ENCODE peak calls at places on chromosome 10, in four cellular contexts. T is uterus, X is A673, I is transverse colon. Q is an unnamed sample.

GRCh38 chr10:113091921-113092320 is 141.9 kb downstream of the TCF7L2 start:
- DNase-seq in I (peak; percentile 42), X (no peak), T (no peak), Q (no peak)

GRCh38 chr10:113576853-113577252 is 24.0 kb downstream of the HABP2 start:
- DNase-seq in T (no peak), X (peak; percentile 39), I (no peak), Q (no peak)

GRCh38 chr10:91576096-91576545 is 56.8 kb downstream of the PPP1R3C start:
- DNase-seq in X (no peak), T (no peak), I (no peak), Q (no peak)

GRCh38 chr10:76052798-76053473 is 621.5 kb downstream of the LRMDA start:
- DNase-seq in X (no peak), I (no peak), T (no peak), Q (no peak)

GRCh38 chr10:36534471-36535002 is 590.9 kb upstream of the ANKRD30A start:
- DNase-seq in T (no peak), X (peak; percentile 36), I (no peak), Q (no peak)

GRCh38 chr10:7471720-7472367 is 61.0 kb upstream of the SFMBT2 start:
- DNase-seq in I (peak; percentile 67), T (no peak), X (no peak), Q (no peak)

GRCh38 chr10:71812016-71812912 is 38.8 kb downstream of the PSAP start:
- DNase-seq in T (peak; percentile 53), I (peak; percentile 78), X (peak; percentile 63), Q (peak; percentile 63)

GRCh38 chr10:118210276-118210675 is 131.8 kb downstream of the FAM204A start:
- DNase-seq in T (no peak), I (no peak), X (no peak), Q (no peak)

GRCh38 chr10:126160571-126160970 is 227.7 kb downstream of the ADAM12 start:
- DNase-seq in T (no peak), X (no peak), I (no peak), Q (no peak)

GRCh38 chr10:76303682-76304316 is 872.4 kb downstream of the LRMDA start:
- DNase-seq in T (peak; percentile 82), I (peak; percentile 63), X (peak; percentile 67), Q (no peak)

GRCh38 chr10:103835121-103836045 is 20.0 kb downstream of the SH3PXD2A start:
- DNase-seq in T (peak; percentile 78), X (no peak), I (peak; percentile 57), Q (no peak)

GRCh38 chr10:75982611-75983369 is 551.4 kb downstream of the LRMDA start:
- DNase-seq in X (no peak), T (peak; percentile 46), I (no peak), Q (no peak)

GRCh38 chr10:44363716-44364115 is 21.2 kb downstream of the CXCL12 start:
- DNase-seq in X (no peak), I (no peak), T (no peak), Q (no peak)

GRCh38 chr10:88110355-88110754 is 246.9 kb downstream of the PTEN start:
- DNase-seq in I (no peak), T (no peak), X (no peak), Q (no peak)

GRCh38 chr10:20406607-20407188 is 490.4 kb downstream of the NEBL start:
- DNase-seq in X (no peak), T (no peak), I (no peak), Q (no peak)

GRCh38 chr10:33178026-33178755 is 156.3 kb downstream of the NRP1 start:
- DNase-seq in I (no peak), T (no peak), X (no peak), Q (no peak)

GRCh38 chr10:68423522-68423921 is 16.4 kb upstream of the RUFY2 start:
- DNase-seq in I (no peak), X (no peak), T (no peak), Q (peak; percentile 24)

GRCh38 chr10:44413416-44413815 is 28.5 kb upstream of the CXCL12 start:
- DNase-seq in T (no peak), X (no peak), I (no peak), Q (no peak)

GRCh38 chr10:113651898-113652297 is 11.9 kb downstream of the NRAP start:
- DNase-seq in I (no peak), X (no peak), T (no peak), Q (no peak)

GRCh38 chr10:48245977-48246376 is 28.5 kb downstream of the FRMPD2 start:
- DNase-seq in I (no peak), X (no peak), T (no peak), Q (no peak)
- H3K4me3 ChIP-seq in I (no peak overlapping the region), X (no peak overlapping the region), T (no peak overlapping the region), Q (no peak overlapping the region)

GRCh38 chr10:125155669-125156068 is 4.7 kb downstream of the CTBP2 start:
- DNase-seq in X (no peak), I (no peak), T (no peak), Q (no peak)

GRCh38 chr10:125155101-125155500 is 5.3 kb downstream of the CTBP2 start:
- DNase-seq in T (no peak), X (no peak), I (no peak), Q (no peak)

GRCh38 chr10:125153693-125154490 is 6.5 kb downstream of the CTBP2 start:
- DNase-seq in T (no peak), X (no peak), I (no peak), Q (no peak)

GRCh38 chr10:125156196-125156595 is 4.2 kb downstream of the CTBP2 start:
- DNase-seq in X (no peak), I (no peak), T (no peak), Q (no peak)

GRCh38 chr10:125154529-125154928 is 5.8 kb downstream of the CTBP2 start:
- DNase-seq in I (no peak), X (no peak), T (no peak), Q (no peak)
- H3K27ac ChIP-seq in I (peak overlapping the region; percentile 99), X (peak overlapping the region; percentile 4), T (peak overlapping the region; percentile 99), Q (no peak overlapping the region)

GRCh38 chr10:82390866-82391658 is 516.1 kb downstream of the NRG3 start:
- DNase-seq in I (no peak), T (no peak), X (no peak), Q (no peak)
- H3K4me3 ChIP-seq in I (no peak overlapping the region), T (no peak overlapping the region), X (no peak overlapping the region), Q (no peak overlapping the region)

GRCh38 chr10:129542589-129542988 is 75.5 kb downstream of the MGMT start:
- DNase-seq in T (no peak), I (no peak), X (no peak), Q (no peak)

GRCh38 chr10:129546106-129546505 is 79.1 kb downstream of the MGMT start:
- DNase-seq in T (no peak), I (no peak), X (no peak), Q (no peak)

GRCh38 chr10:129545257-129545656 is 78.2 kb downstream of the MGMT start:
- DNase-seq in X (no peak), T (no peak), I (no peak), Q (no peak)

GRCh38 chr10:129541748-129542487 is 74.9 kb downstream of the MGMT start:
- DNase-seq in I (no peak), X (no peak), T (no peak), Q (no peak)

GRCh38 chr10:129544205-129545202 is 77.5 kb downstream of the MGMT start:
- DNase-seq in I (no peak), T (peak; percentile 48), X (no peak), Q (no peak)
- H3K27ac ChIP-seq in I (no peak overlapping the region), T (no peak overlapping the region), X (no peak overlapping the region), Q (no peak overlapping the region)

DNA sequence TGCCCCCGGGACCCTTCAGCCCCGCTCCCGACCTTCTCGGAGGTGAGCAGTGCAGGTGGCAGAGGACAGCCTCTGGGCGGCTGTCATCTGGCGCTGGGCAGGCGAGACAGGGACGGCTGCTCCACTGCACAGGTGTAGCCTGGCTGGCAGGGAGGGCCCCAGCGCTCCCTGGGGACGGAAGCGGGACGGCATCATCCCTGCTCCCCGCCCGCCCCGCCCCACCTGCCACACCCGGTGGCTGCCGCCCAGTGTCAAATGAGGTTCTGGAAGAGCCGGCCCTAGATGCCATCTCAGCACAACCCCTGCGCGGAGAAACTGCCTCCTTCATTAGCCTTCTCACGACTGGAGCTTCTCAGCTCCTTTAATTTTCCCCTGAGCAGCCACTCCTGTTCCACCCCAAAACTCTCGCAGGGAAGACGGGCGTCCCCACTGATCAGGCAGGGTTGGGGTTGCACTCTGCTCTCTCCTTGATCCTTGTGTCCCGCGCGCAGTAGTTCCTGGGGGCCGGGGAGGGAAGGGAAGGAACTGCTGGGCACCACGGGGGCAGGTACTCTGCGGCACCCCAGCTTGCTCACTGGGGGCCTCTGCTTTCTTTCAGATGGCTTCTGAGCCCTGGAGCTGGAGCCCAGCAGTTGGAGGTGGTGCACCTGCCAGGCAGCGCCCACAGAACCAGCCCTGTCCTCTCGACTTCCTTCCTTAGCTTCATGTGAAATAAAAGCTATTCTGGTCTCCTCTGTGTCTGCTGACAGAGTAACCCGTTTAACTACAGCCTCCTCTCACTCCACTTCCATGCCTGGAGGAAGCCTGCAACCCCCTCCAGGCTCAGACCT is 12.0 kb downstream of the PLAC9 start:
- DNase-seq in I (peak; percentile 73), T (no peak), X (no peak), Q (no peak)
- H3K4me3 ChIP-seq in I (peak overlapping the region; percentile 8), T (no peak overlapping the region), X (peak overlapping the region; percentile 20), Q (peak overlapping the region; percentile 51)

DNA sequence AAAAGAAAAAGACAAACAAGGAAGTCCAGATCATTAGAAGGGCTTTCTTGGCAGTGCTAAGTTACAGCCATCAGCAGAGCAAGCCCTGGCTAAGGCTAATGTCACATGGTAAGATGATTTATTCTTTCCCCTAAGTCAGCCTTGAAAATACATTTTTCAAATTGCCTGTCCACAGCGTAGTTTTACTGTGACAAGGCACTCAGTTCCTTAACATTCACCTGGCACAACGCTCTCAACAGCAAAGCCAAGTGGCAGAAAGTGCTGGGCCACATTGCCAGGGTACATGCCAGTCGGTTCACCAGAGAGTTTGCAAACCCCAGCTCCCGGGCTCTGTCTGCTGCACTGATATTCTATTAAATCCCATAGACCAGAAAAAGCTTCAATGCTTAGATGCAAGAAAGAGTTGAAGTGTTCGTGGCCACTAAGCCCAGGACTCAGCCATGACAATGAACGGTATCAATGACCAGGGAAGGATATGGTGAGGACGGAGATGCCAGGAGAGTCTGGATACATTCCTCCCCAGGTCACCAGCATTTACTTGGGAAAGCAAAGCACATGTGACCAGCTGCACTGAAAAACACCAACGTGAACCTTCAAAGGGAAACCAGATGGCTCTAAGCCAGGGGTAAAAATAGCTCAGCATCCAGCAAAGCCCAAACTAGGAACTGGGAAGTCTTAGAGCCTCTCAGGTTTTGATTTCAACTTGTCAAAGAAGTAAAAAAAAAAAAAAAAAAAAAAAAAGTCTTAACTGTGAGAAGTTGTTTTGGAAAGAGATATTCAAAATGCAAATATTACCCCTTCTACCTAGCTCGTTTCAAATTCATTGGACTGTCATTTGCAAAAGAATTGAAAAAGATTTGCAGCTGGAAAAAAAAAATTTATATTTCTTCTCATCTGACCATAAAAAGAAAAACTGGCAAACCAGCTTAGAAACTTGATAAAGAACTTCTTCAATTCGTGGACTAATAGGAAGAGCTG is 23.9 kb upstream of the MPP7 start:
- DNase-seq in X (no peak), T (peak; percentile 68), I (peak; percentile 14), Q (no peak)
- H3K27ac ChIP-seq in X (no peak overlapping the region), T (peak overlapping the region; percentile 79), I (peak overlapping the region; percentile 77), Q (no peak overlapping the region)

GRCh38 chr10:3471927-3472704 is 299.5 kb upstream of the PITRM1 start:
- DNase-seq in T (no peak), I (peak; percentile 33), X (peak; percentile 45), Q (no peak)
- H3K4me3 ChIP-seq in T (peak overlapping the region; percentile 15), I (peak overlapping the region; percentile 43), X (peak overlapping the region; percentile 15), Q (peak overlapping the region; percentile 18)

GRCh38 chr10:78035025-78035424 is 1.4 kb downstream of the RPS24 start:
- DNase-seq in X (no peak), T (no peak), I (no peak), Q (no peak)
- H3K27ac ChIP-seq in X (peak overlapping the region; percentile 74), T (peak overlapping the region; percentile 84), I (peak overlapping the region; percentile 76), Q (peak overlapping the region; percentile 55)